ENCODE peak calls at places on chromosomes 12 and 14, in six cellular contexts. P is Panc1, Z is T47D, L is H54, T is globus pallidus, R is activated B cell treated with CpG ODN at 0.5 μM for 24 hours. J is an unnamed sample.

GRCh38 chr12:102549691-102550090 is 69.3 kb upstream of the IGF1 start:
- DNase-seq in P (no peak), R (no peak), Z (no peak), T (no peak), L (no peak), J (no peak)

GRCh38 chr12:80763874-80764273 is 47.2 kb downstream of the MYF5 start:
- DNase-seq in T (peak), L (no peak), Z (peak), P (peak), R (no peak), J (no peak)

GRCh38 chr12:123431951-123432886 is 4.3 kb downstream of the RILPL2 start:
- DNase-seq in P (no peak), L (no peak), T (no peak), Z (no peak), R (no peak), J (no peak)

GRCh38 chr12:101946233-101946611 is 68.8 kb downstream of the DRAM1 start:
- DNase-seq in R (no peak), Z (no peak), L (no peak), T (no peak), P (no peak), J (no peak)

GRCh38 chr12:27711312-27711682 is 665 bp downstream of the MRPS35 start:
- DNase-seq in R (no peak), P (no peak), L (no peak), Z (no peak), T (no peak), J (peak)

GRCh38 chr12:64687816-64688599 is 71.2 kb downstream of the GNS start:
- DNase-seq in P (no peak), T (no peak), R (no peak), L (no peak), Z (no peak), J (no peak)

GRCh38 chr12:119649202-119649808 is 18.6 kb upstream of the PRKAB1 start:
- DNase-seq in Z (peak), P (no peak), R (no peak), T (no peak), L (peak), J (peak)

GRCh38 chr12:48978291-48978740 is at the start of gene WNT1:
- DNase-seq in P (no peak), R (no peak), L (no peak), Z (no peak), T (no peak), J (no peak)

GRCh38 chr14:73786632-73786941 is 65.0 kb upstream of the PTGR2 start:
- DNase-seq in Z (no peak), R (no peak), L (no peak), T (no peak), P (no peak), J (no peak)

GRCh38 chr14:34781242-34781641 is 66.8 kb upstream of the CFL2 start:
- DNase-seq in R (no peak), P (peak), Z (no peak), T (no peak), L (peak), J (peak)

GRCh38 chr12:23484238-23484637 is 465.2 kb downstream of the SOX5 start:
- DNase-seq in T (no peak), P (no peak), Z (peak), R (no peak), L (no peak), J (no peak)

GRCh38 chr12:79187032-79187431 is 322.5 kb downstream of the SYT1 start:
- DNase-seq in Z (no peak), T (no peak), P (no peak), R (no peak), L (no peak), J (no peak)

GRCh38 chr14:55130194-55130550 is 1.1 kb downstream of the LGALS3 start:
- DNase-seq in L (peak), R (no peak), T (no peak), P (no peak), Z (peak), J (no peak)

GRCh38 chr14:22039938-22040780 is 366.5 kb upstream of the OR4E1 start:
- DNase-seq in P (no peak), T (peak), R (no peak), Z (peak), L (no peak), J (no peak)

GRCh38 chr12:46124132-46124847 is 133.9 kb upstream of the SCAF11 start:
- DNase-seq in P (no peak), L (no peak), Z (no peak), T (no peak), R (no peak), J (no peak)

GRCh38 chr12:68856510-68856909 is 48.5 kb downstream of the MDM2 start:
- DNase-seq in L (no peak), R (no peak), Z (no peak), T (no peak), P (no peak), J (no peak)

GRCh38 chr12:121285856-121286255 is 10.7 kb downstream of the CAMKK2 start:
- DNase-seq in T (no peak), P (no peak), L (no peak), R (no peak), Z (no peak), J (no peak)

GRCh38 chr14:43503508-43503907 is 1003.6 kb downstream of the FSCB start:
- DNase-seq in T (no peak), R (no peak), P (no peak), Z (peak), L (no peak), J (no peak)

GRCh38 chr14:89600950-89601826 is 184.2 kb upstream of the FOXN3 start:
- DNase-seq in T (no peak), Z (no peak), L (no peak), R (no peak), P (no peak), J (no peak)

GRCh38 chr12:5022465-5023061 is 21.1 kb upstream of the KCNA5 start:
- DNase-seq in T (no peak), P (peak), R (peak), L (peak), Z (peak), J (no peak)

GRCh38 chr14:90060965-90061848 is 587 bp upstream of the KCNK13 start:
- DNase-seq in T (no peak), Z (no peak), P (no peak), L (no peak), R (no peak), J (no peak)

GRCh38 chr12:113207621-113208040 is 13.6 kb upstream of the TPCN1 start:
- DNase-seq in R (no peak), T (no peak), Z (no peak), P (no peak), L (no peak), J (no peak)

GRCh38 chr12:126189856-126190255 is 1124.6 kb downstream of the AACS start:
- DNase-seq in T (no peak), R (no peak), P (no peak), Z (no peak), L (no peak), J (no peak)

GRCh38 chr14:91321131-91321530 is 76.6 kb upstream of the GPR68 start:
- DNase-seq in Z (no peak), P (no peak), R (no peak), L (no peak), T (no peak), J (no peak)

GRCh38 chr12:119802472-119802871 is 74.6 kb downstream of the CIT start:
- DNase-seq in L (no peak), T (peak), R (no peak), Z (no peak), P (no peak), J (no peak)

GRCh38 chr12:91574391-91574790 is 391.8 kb upstream of the DCN start:
- DNase-seq in P (no peak), R (no peak), L (no peak), Z (no peak), T (no peak), J (no peak)

GRCh38 chr14:34920339-34920738 is 45.2 kb upstream of the BAZ1A start:
- DNase-seq in R (no peak), L (no peak), P (no peak), T (no peak), Z (no peak), J (no peak)

GRCh38 chr14:91418387-91419043 is 895 bp upstream of the CCDC88C start:
- DNase-seq in R (peak), P (peak), Z (peak), T (peak), L (peak), J (peak)

GRCh38 chr12:59407799-59408198 is 188.0 kb upstream of the SLC16A7 start:
- DNase-seq in T (no peak), P (no peak), R (no peak), Z (no peak), L (no peak), J (no peak)

GRCh38 chr12:101501410-101502045 is 26.4 kb downstream of the SPIC start:
- DNase-seq in T (no peak), R (no peak), Z (peak), P (no peak), L (no peak), J (no peak)

GRCh38 chr12:124456652-124457152 is 110.7 kb downstream of the NCOR2 start:
- DNase-seq in R (peak), Z (no peak), T (no peak), P (no peak), L (no peak), J (no peak)

GRCh38 chr12:116189692-116190091 is 87.8 kb downstream of the MED13L start:
- DNase-seq in P (no peak), T (no peak), Z (no peak), R (no peak), L (no peak), J (no peak)

GRCh38 chr12:130196827-130197226 is 34.6 kb downstream of the FZD10 start:
- DNase-seq in Z (no peak), L (no peak), R (no peak), T (no peak), P (no peak), J (no peak)

GRCh38 chr12:47017901-47018479 is 61.4 kb upstream of the PCED1B start:
- DNase-seq in L (peak), R (no peak), P (no peak), Z (peak), T (no peak), J (peak)